ENCODE peak calls at places on chromosome 15, in ten cellular contexts. U is GM03348; X is transverse colon; L is ureter; M is renal cortical epithelial cell; H is activated CD8-positive, alpha-beta memory T cell treated with anti-CD3 and anti-CD28 coated beads for 1 hour; R is Ammon's horn; Q is H9; P is LoVo; T is ecto neural progenitor cell. Y is an unnamed sample.

GRCh38 chr15:36373549-36373948 is 205.9 kb upstream of the CDIN1 start:
- DNase-seq in X (no peak), M (peak), H (no peak), L (no peak), P (peak), U (no peak), Q (no peak), T (no peak), R (no peak), Y (no peak)

GRCh38 chr15:85974348-85974705 is 105.3 kb upstream of the AGBL1 start:
- DNase-seq in X (no peak), R (no peak), Q (no peak), M (no peak), H (no peak), U (no peak), L (no peak), T (no peak), P (no peak), Y (no peak)

GRCh38 chr15:43441316-43441715 is 51.6 kb downstream of the TP53BP1 start:
- DNase-seq in T (no peak), H (no peak), R (peak), M (peak), Q (no peak), X (no peak), U (peak), L (no peak), P (no peak), Y (no peak)

GRCh38 chr15:32849769-32850668 is 132.2 kb downstream of the GREM1 start:
- DNase-seq in M (peak), Q (no peak), L (no peak), H (no peak), X (no peak), P (no peak), U (peak), T (no peak), R (no peak), Y (no peak)

GRCh38 chr15:77753939-77754338 is 121.2 kb upstream of the LINGO1 start:
- DNase-seq in T (no peak), H (no peak), P (no peak), M (no peak), R (no peak), L (no peak), U (no peak), Q (no peak), X (no peak), Y (no peak)

GRCh38 chr15:88908697-88909621 is 4.2 kb downstream of the MFGE8 start:
- DNase-seq in T (no peak), Q (no peak), R (no peak), H (no peak), P (no peak), X (no peak), U (no peak), M (peak), L (no peak), Y (peak)

GRCh38 chr15:45087513-45087912 is 26.5 kb downstream of the DUOX2 start:
- DNase-seq in P (no peak), H (no peak), M (no peak), U (no peak), R (no peak), X (no peak), L (no peak), T (no peak), Q (no peak), Y (no peak)

GRCh38 chr15:54007256-54007655 is 29.0 kb downstream of the UNC13C start:
- DNase-seq in X (no peak), U (no peak), T (no peak), R (no peak), L (no peak), H (no peak), Q (no peak), M (no peak), P (no peak), Y (no peak)

GRCh38 chr15:48370460-48370859 is 39.2 kb downstream of the DUT start:
- DNase-seq in U (peak), Q (no peak), P (no peak), L (no peak), R (no peak), T (no peak), X (no peak), M (peak), H (no peak), Y (no peak)

GRCh38 chr15:38072507-38073277 is 138.3 kb downstream of the TMCO5A start:
- DNase-seq in H (no peak), R (peak), M (peak), U (peak), P (peak), L (peak), Q (peak), X (peak), T (peak), Y (peak)

GRCh38 chr15:69141286-69141701 is 19.1 kb upstream of the GLCE start:
- DNase-seq in T (no peak), M (peak), Q (no peak), L (no peak), P (peak), H (no peak), X (no peak), U (no peak), R (no peak), Y (peak)

GRCh38 chr15:64090527-64090926 is 3.1 kb downstream of the CIAO2A start:
- DNase-seq in Q (no peak), R (peak), U (no peak), T (no peak), L (no peak), P (no peak), X (no peak), M (no peak), H (no peak), Y (no peak)

GRCh38 chr15:32651229-32651837 is 9.8 kb downstream of the SCG5 start:
- DNase-seq in Q (peak), R (peak), H (no peak), L (no peak), X (peak), U (peak), M (peak), T (peak), P (peak), Y (peak)

GRCh38 chr15:64842099-64842940 is 605 bp downstream of the PLEKHO2 start:
- DNase-seq in Q (no peak), L (no peak), X (no peak), P (no peak), U (peak), R (no peak), H (no peak), M (no peak), T (peak), Y (no peak)

GRCh38 chr15:40252438-40253178 is 13.7 kb downstream of the PAK6 start:
- DNase-seq in P (peak), M (no peak), T (no peak), Q (peak), X (peak), H (no peak), L (peak), U (peak), R (no peak), Y (peak)

GRCh38 chr15:77993374-77993911 is 84.1 kb downstream of the TBC1D2B start:
- DNase-seq in M (no peak), R (no peak), Q (no peak), U (no peak), P (no peak), X (no peak), L (no peak), T (no peak), H (no peak), Y (no peak)

GRCh38 chr15:92714071-92714456 is 58.5 kb upstream of the FAM174B start:
- DNase-seq in Q (peak), U (peak), L (no peak), R (peak), M (peak), H (no peak), P (no peak), X (no peak), T (peak), Y (no peak)

GRCh38 chr15:48965972-48966371 is 2.3 kb upstream of the SHC4 start:
- DNase-seq in X (no peak), T (no peak), Q (no peak), M (peak), R (no peak), L (no peak), P (no peak), U (peak), H (no peak), Y (no peak)

GRCh38 chr15:77025941-77026411 is 31.1 kb downstream of the PSTPIP1 start:
- DNase-seq in T (peak), M (no peak), P (no peak), U (no peak), R (no peak), Q (peak), L (peak), X (peak), H (no peak), Y (no peak)

GRCh38 chr15:27694506-27695077 is 404.5 kb downstream of the OCA2 start:
- DNase-seq in T (no peak), M (no peak), P (no peak), L (no peak), X (no peak), Q (no peak), U (no peak), R (no peak), H (no peak), Y (no peak)

GRCh38 chr15:68693071-68693470 is 114.3 kb downstream of the CORO2B start:
- DNase-seq in X (no peak), P (no peak), T (no peak), Q (no peak), R (no peak), L (no peak), H (no peak), U (no peak), M (peak), Y (no peak)

Y was measured in small intestine.